ENCODE peak calls at places on chromosomes 4 and X, in eight cellular contexts. S, Y, F, N, G, E, D and P are unnamed samples.

GRCh38 chr4:16269742-16270522 is 43.7 kb upstream of the TAPT1 start:
- DNase-seq in E (no peak), D (no peak), S (peak), F (no peak), Y (no peak), G (peak), N (peak), P (no peak)

GRCh38 chr4:93480452-93480851 is 348.1 kb upstream of the ATOH1 start:
- DNase-seq in N (no peak), Y (no peak), S (no peak), D (no peak), E (no peak), F (no peak), G (peak), P (no peak)

GRCh38 chr4:122796801-122797404 is 29.7 kb upstream of the FGF2 start:
- DNase-seq in S (no peak), N (no peak), D (no peak), E (no peak), Y (no peak), G (no peak), F (no peak), P (no peak)

GRCh38 chr4:11175374-11175773 is 253.3 kb downstream of the HS3ST1 start:
- DNase-seq in G (no peak), N (no peak), Y (no peak), D (no peak), E (no peak), F (no peak), S (no peak), P (no peak)

GRCh38 chr4:94365304-94365703 is 22.7 kb upstream of the HPGDS start:
- DNase-seq in S (no peak), N (no peak), G (peak), Y (no peak), F (no peak), D (no peak), E (no peak), P (no peak)

GRCh38 chrX:107721318-107721717 is 54.3 kb downstream of the TSC22D3 start:
- DNase-seq in N (no peak), F (no peak), E (no peak), Y (no peak), S (no peak), G (no peak), D (no peak), P (no peak)

GRCh38 chr4:138275946-138276621 is 33.9 kb upstream of the SLC7A11 start:
- DNase-seq in E (no peak), S (peak), N (peak), D (no peak), Y (no peak), G (peak), F (no peak), P (no peak)

GRCh38 chr4:122665148-122665547 is 44.3 kb upstream of the IL21 start:
- DNase-seq in F (no peak), E (no peak), G (no peak), Y (no peak), N (peak), D (no peak), S (peak), P (no peak)

GRCh38 chrX:27575565-27575964 is 14.6 kb upstream of the DCAF8L2 start:
- DNase-seq in E (no peak), N (no peak), Y (no peak), F (no peak), S (peak), D (no peak), G (peak), P (no peak)

GRCh38 chr4:110361921-110362320 is 114.0 kb upstream of the ENPEP start:
- DNase-seq in F (no peak), Y (no peak), S (peak), N (peak), G (peak), D (no peak), E (no peak), P (no peak)

GRCh38 chr4:31051151-31051550 is 331.0 kb downstream of the PCDH7 start:
- DNase-seq in G (no peak), S (no peak), N (no peak), E (no peak), F (no peak), Y (no peak), D (no peak), P (no peak)

GRCh38 chr4:102169345-102169744 is 175.9 kb downstream of the SLC39A8 start:
- DNase-seq in G (no peak), S (peak), N (no peak), D (no peak), F (peak), E (no peak), Y (no peak), P (peak)

DNA sequence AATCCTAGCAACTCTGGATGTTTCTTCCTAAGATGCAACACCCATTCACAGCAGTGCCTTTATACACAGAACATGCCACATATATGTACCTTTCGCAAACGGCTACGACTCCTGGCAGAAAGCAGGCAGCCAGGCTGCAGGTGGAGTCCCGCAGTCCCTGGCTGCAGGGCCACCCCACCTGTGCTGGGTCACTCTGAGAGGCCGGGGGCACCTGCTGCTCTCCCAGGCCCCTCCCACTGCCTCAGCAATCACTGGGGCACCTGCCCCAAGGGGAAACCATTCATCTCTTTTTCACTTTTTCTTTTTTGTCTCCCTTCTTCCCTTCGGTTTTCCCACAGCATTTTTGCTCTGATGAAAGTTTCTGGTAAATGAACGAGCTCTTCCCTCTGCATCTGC is 28.0 kb downstream of the RNF212 start:
- DNase-seq in F (no peak), E (no peak), G (no peak), Y (no peak), N (no peak), D (no peak), S (no peak), P (no peak)
- TF ChIP-seq CTCF in F (no peak), E (no peak), G (no peak), Y (no peak), N (no peak), D (no peak), S (no peak), P (no peak)

GRCh38 chrX:23900220-23900797 is 7.4 kb downstream of the APOO start:
- DNase-seq in F (no peak), G (no peak), D (no peak), N (no peak), Y (no peak), E (no peak), S (no peak), P (no peak)

GRCh38 chrX:23902419-23902818 is 5.3 kb downstream of the APOO start:
- DNase-seq in E (no peak), N (no peak), S (peak), Y (no peak), F (peak), G (peak), D (no peak), P (no peak)

GRCh38 chrX:23904096-23904495 is 3.6 kb downstream of the APOO start:
- DNase-seq in S (peak), E (no peak), D (no peak), Y (no peak), N (no peak), G (peak), F (no peak), P (no peak)

GRCh38 chrX:23901065-23901464 is 6.7 kb downstream of the APOO start:
- DNase-seq in E (no peak), Y (no peak), D (no peak), N (no peak), G (peak), S (peak), F (no peak), P (no peak)

DNA sequence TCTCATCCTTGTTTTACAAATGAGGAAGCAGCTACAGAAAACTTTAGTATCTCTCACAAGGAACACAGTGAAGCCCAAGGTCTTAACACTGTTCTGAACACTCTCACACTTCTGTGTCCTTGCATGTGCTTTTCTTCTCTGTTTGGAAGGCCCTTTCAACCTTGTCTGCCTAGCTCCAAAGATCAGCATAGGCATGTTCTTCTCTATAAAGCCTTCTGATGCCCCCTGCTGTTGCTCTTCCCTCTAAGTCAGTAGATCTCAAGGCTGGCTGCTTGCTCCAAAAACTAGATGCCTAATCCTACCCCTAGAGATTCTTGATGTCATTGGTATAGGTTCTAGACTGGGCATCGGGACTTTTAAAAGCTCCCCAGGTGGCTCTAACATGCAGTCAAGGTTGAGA is 5.9 kb downstream of the APOO start:
- DNase-seq in E (no peak), Y (peak), S (peak), D (no peak), G (peak), F (peak), N (no peak), P (peak)
- TF ChIP-seq CTCF in E (peak), Y (no peak), S (peak), D (peak), G (peak), F (peak), N (peak), P (peak)

DNA sequence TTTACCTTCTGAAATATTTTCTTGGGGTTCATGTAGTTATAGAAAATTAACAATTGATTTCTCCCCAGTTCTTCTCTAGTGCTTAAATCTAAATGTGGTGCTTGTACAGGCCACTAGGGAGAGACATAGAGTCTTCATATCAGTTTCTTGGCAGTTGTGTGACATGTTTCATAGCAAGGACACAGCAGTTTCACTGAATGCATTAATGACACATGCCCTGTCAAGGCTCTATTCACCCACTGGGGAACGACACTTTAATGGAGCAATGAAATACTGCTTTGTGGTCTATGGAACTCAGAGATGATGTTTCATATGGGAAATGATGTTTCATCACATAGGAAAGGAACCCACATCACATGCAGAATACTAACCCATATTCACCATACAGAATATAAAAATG is 2.8 kb downstream of the VEGFC start:
- DNase-seq in G (peak), D (no peak), S (peak), F (peak), E (no peak), Y (no peak), N (no peak), P (no peak)
- TF ChIP-seq CTCF in G (peak), D (peak), S (peak), F (peak), E (peak), Y (peak), N (peak), P (peak)

GRCh38 chr4:99205104-99205979 is 13.7 kb downstream of the ADH6 start:
- DNase-seq in S (peak), Y (no peak), N (no peak), G (no peak), E (no peak), D (no peak), F (no peak), P (no peak)
- TF ChIP-seq CTCF in S (peak), Y (no peak), N (no peak), G (no peak), E (no peak), D (no peak), F (peak), P (peak)

GRCh38 chr4:154551872-154552686 is 1.9 kb upstream of the PLRG1 start:
- DNase-seq in D (peak), S (peak), G (peak), Y (peak), E (peak), F (peak), N (peak), P (peak)
- TF ChIP-seq CTCF in D (peak), S (peak), G (peak), Y (peak), E (peak), F (peak), N (peak), P (peak)

DNA sequence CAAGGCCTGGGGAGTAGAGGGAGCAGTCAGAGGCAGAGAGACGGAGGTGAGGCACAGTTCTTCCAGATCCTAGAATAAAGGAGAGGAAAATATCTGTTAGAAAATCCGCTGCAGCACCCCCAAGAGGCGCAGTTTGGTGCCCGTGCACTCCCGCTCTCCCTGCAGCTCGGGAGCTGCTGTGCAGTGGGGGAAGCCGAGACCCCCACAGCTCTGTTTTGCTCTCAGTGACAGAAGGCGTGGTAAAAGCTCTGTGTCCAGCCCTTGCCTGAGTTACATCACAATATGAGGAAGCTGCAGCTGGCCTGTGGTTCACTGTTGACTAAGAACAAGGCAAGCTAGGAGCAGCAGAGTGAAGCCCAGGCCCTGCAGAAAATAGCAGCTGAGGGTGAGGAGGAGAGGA is 88.5 kb upstream of the ADRA2C start:
- DNase-seq in G (no peak), D (no peak), F (peak), S (no peak), Y (no peak), E (no peak), N (no peak), P (no peak)
- TF ChIP-seq CTCF in G (no peak), D (no peak), F (no peak), S (no peak), Y (no peak), E (no peak), N (no peak), P (no peak)

GRCh38 chr4:185209031-185209851 is at the start of gene SNX25:
- DNase-seq in F (peak), D (peak), S (peak), N (no peak), E (peak), G (peak), Y (peak), P (peak)
- TF ChIP-seq CTCF in F (no peak), D (peak), S (no peak), N (peak), E (peak), G (no peak), Y (no peak), P (peak)

DNA sequence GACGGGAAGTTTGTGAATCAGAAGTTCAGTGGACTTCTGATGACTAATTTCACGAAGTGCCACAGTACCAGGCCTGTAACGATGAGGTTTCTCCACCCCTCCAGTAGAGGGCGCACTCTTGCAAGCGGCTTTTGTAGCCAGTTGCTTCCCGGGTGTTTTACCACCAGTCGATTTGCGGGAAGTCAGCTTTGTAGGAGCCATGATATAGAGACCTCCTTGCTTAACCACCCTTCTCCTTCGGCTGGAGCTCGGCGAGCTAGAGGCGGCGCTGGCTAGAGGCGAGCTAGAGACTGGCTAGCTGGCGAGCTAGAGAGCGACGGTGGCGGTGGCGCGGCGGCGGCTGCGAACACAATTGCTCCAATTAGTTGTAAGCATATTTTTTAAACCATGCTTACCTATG is 72.0 kb downstream of the IL1RAPL1 start:
- DNase-seq in S (no peak), N (no peak), D (no peak), Y (peak), G (no peak), E (no peak), F (peak), P (no peak)
- TF ChIP-seq CTCF in S (peak), N (no peak), D (no peak), Y (peak), G (peak), E (no peak), F (peak), P (peak)

DNA sequence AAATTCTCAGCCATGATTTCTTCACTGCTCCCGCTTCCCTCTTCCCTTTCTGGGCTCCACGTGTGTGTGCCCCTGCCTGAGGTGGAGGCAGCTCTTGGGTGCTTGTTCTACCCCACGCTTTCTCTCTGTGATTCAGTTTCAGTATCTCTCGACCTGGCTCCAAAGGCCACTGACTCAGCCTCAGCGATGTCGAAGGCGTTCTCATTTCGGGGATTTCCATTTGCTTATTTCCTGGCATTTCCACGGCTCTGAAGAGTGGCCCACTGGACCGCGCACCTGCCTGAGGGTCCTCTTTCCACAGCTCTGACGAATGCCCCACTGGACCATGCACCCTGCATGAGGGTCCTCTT is 52.4 kb downstream of the GAK start:
- DNase-seq in N (no peak), E (no peak), G (no peak), Y (no peak), D (no peak), S (no peak), F (no peak), P (no peak)
- TF ChIP-seq CTCF in N (no peak), E (no peak), G (no peak), Y (no peak), D (no peak), S (no peak), F (no peak), P (no peak)